ENCODE peak calls at places on chromosome 15, in ten cellular contexts. R is uterus, S is transverse colon, L is spleen, F is suprapubic skin, X is bronchial epithelial cell, G is sigmoid colon, B is right lobe of liver, K is H9, T is hepatocyte. M is an unnamed sample.
A peak's percentile ranks its signal among the peaks of the same experiment; 100 is the strongest.

GRCh38 chr15:47404877-47405276 is 312.4 kb upstream of the SEMA6D start:
- DNase-seq in R (no peak), S (no peak), L (no peak), F (no peak), X (no peak), G (no peak), B (no peak), K (peak; percentile 37), T (no peak), M (no peak)

GRCh38 chr15:79973445-79974180 is 2.6 kb upstream of the BCL2A1 start:
- DNase-seq in R (no peak), S (no peak), L (peak; percentile 55), F (no peak), X (no peak), G (no peak), B (no peak), K (no peak), T (no peak), M (no peak)

GRCh38 chr15:78456391-78456790 is 18.4 kb downstream of the IREB2 start:
- DNase-seq in R (no peak), S (no peak), L (no peak), F (no peak), X (no peak), G (no peak), B (no peak), K (no peak), T (no peak), M (no peak)

GRCh38 chr15:92407343-92407742 is 13.7 kb downstream of the ST8SIA2 start:
- DNase-seq in R (no peak), S (no peak), L (no peak), F (no peak), X (no peak), G (no peak), B (no peak), K (no peak), T (no peak), M (no peak)

GRCh38 chr15:52337961-52338535 is 42.4 kb upstream of the MYO5C start:
- DNase-seq in R (no peak), S (no peak), L (no peak), F (no peak), X (no peak), G (no peak), B (no peak), K (no peak), T (no peak), M (no peak)

GRCh38 chr15:58440181-58440910 is 8.6 kb downstream of the LIPC start:
- DNase-seq in R (peak; percentile 29), S (no peak), L (no peak), F (peak; percentile 74), X (peak; percentile 66), G (no peak), B (no peak), K (no peak), T (peak; percentile 43), M (no peak)

GRCh38 chr15:68487087-68487843 is 55.3 kb upstream of the ITGA11 start:
- DNase-seq in R (peak; percentile 69), S (no peak), L (no peak), F (no peak), X (peak; percentile 67), G (no peak), B (no peak), K (no peak), T (no peak), M (no peak)

GRCh38 chr15:52496776-52497470 is 31.8 kb downstream of the MYO5A start:
- DNase-seq in R (no peak), S (no peak), L (no peak), F (no peak), X (peak; percentile 91), G (no peak), B (no peak), K (no peak), T (no peak), M (no peak)

GRCh38 chr15:77739591-77740378 is 107.1 kb upstream of the LINGO1 start:
- DNase-seq in R (no peak), S (no peak), L (no peak), F (no peak), X (no peak), G (no peak), B (no peak), K (peak; percentile 87), T (no peak), M (no peak)

GRCh38 chr15:75751116-75751875 is 38.6 kb upstream of the CSPG4 start:
- DNase-seq in R (no peak), S (no peak), L (peak; percentile 61), F (peak; percentile 35), X (no peak), G (no peak), B (no peak), K (no peak), T (no peak), M (no peak)

GRCh38 chr15:44081223-44082013 is 113.7 kb downstream of the FRMD5 start:
- DNase-seq in R (no peak), S (no peak), L (no peak), F (no peak), X (no peak), G (no peak), B (no peak), K (no peak), T (no peak), M (no peak)
- TF ChIP-seq CTCF in R (no peak), S (no peak), L (no peak), F (no peak), X (no peak), G (no peak), B (no peak), K (no peak), T (no peak), M (no peak)

GRCh38 chr15:70353606-70354259 is 256.0 kb upstream of the TLE3 start:
- DNase-seq in R (no peak), S (no peak), L (no peak), F (no peak), X (no peak), G (no peak), B (no peak), K (no peak), T (no peak), M (no peak)

GRCh38 chr15:70354260-70354894 is 256.7 kb upstream of the TLE3 start:
- DNase-seq in R (no peak), S (no peak), L (no peak), F (no peak), X (no peak), G (no peak), B (no peak), K (no peak), T (no peak), M (no peak)

GRCh38 chr15:70356919-70357318 is 259.2 kb upstream of the TLE3 start:
- DNase-seq in R (no peak), S (no peak), L (no peak), F (no peak), X (no peak), G (no peak), B (no peak), K (no peak), T (no peak), M (no peak)

GRCh38 chr15:70356062-70356860 is 258.5 kb upstream of the TLE3 start:
- DNase-seq in R (no peak), S (no peak), L (no peak), F (no peak), X (no peak), G (no peak), B (no peak), K (no peak), T (no peak), M (no peak)

DNA sequence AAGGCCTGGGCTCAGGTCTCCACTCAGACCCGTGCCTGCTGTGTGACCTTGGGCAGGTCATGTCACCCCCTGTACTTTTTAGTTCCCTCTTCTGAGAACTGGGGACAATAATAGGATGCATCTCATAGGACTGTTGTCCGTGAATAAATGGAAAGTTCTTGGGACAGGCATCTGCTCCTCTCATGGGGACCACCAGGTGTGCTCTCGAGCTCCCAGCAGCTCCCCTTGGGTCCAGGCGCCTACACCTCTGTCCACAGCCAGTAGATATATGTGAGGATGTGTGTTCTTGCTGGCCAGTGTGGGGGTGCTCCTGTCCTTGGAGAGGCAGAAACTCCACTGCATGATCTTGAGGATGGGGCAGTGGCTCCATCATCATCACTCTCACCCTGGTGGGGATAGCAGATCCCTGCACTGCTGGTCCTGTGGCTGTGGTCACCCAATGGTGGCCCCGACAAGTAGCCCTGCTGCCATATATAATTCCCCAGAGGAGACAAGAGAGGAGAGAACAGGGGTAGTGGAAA is 257.6 kb upstream of the TLE3 start:
- DNase-seq in R (no peak), S (no peak), L (no peak), F (no peak), X (no peak), G (no peak), B (no peak), K (no peak), T (no peak), M (no peak)
- TF ChIP-seq CTCF in R (no peak), S (no peak), L (no peak), F (no peak), X (no peak), G (no peak), B (no peak), K (peak; percentile 45), T (no peak), M (peak; percentile 44)

DNA sequence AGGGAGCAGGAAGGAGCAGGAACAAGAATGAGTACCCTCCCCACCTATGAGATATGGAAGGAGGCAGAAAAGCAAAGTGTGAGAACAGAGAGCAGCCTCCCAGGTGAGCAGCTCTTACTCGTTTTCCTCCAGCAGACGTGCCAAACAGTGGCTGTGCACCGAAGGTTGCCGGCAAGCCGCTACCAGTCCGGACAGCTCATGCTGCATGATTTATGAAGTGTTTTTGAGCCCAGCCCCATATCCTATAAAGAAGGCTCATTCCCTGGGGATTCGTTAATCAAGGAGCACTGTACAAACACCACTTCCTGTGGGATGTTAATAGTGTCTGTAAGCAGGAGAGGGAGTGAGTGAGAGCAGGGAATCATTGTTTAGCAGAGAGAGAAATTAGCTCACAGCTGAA is 118.3 kb upstream of the FOXB1 start:
- DNase-seq in R (no peak), S (no peak), L (no peak), F (no peak), X (peak; percentile 94), G (no peak), B (no peak), K (no peak), T (peak; percentile 28), M (no peak)
- TF ChIP-seq CTCF in R (no peak), S (no peak), L (no peak), F (no peak), X (no peak), G (no peak), B (no peak), K (no peak), T (no peak), M (no peak)

GRCh38 chr15:67199391-67199790 is 55.1 kb downstream of the AAGAB start:
- DNase-seq in R (no peak), S (no peak), L (no peak), F (no peak), X (no peak), G (no peak), B (no peak), K (no peak), T (no peak), M (no peak)
- TF ChIP-seq CTCF in R (no peak), S (no peak), L (no peak), F (no peak), X (no peak), G (no peak), B (no peak), K (no peak), T (no peak), M (no peak)

GRCh38 chr15:40266828-40267304 is 16.0 kb downstream of the ANKRD63 start:
- DNase-seq in R (peak; percentile 94), S (peak; percentile 45), L (no peak), F (no peak), X (peak; percentile 93), G (peak; percentile 93), B (peak; percentile 60), K (no peak), T (peak; percentile 76), M (no peak)
- TF ChIP-seq CTCF in R (no peak), S (no peak), L (no peak), F (no peak), X (no peak), G (no peak), B (no peak), K (no peak), T (no peak), M (no peak)

M was measured in chondrocyte.